ENCODE peak calls at places on chromosomes 4 and X, in six cellular contexts. Z is stimulated activated CD8-positive, alpha-beta memory T cell treated with anti-CD3 and anti-CD28 coated beads, Interleukin-4, amount 100 ng/mL, for 48 hours; V is uterus; D is NCI-H748 treated with DMSO at 0.1 percent for 48 hours; N is hippocampal formation; E is stimulated activated naive CD8-positive, alpha-beta T cell treated with anti-CD3 and anti-CD28 coated beads, Interleukin-15, Interleukin-2, amounts not matched to agents 100 U/mL and 50 U/mL, for 24 hours. K is an unnamed sample.
A peak's percentile ranks its signal among the peaks of the same experiment; 100 is the strongest.

GRCh38 chr4:107757860-107758476 is 37.9 kb upstream of the PAPSS1 start:
- DNase-seq in Z (no peak), V (no peak), D (peak; percentile 8), N (no peak), E (no peak), K (no peak)

GRCh38 chr4:36183232-36183631 is 61.1 kb downstream of the ARAP2 start:
- DNase-seq in Z (no peak), V (no peak), D (no peak), N (no peak), E (no peak), K (no peak)

GRCh38 chrX:124507276-124507675 is 160.9 kb downstream of the SH2D1A start:
- DNase-seq in Z (no peak), V (no peak), D (no peak), N (no peak), E (no peak), K (no peak)

GRCh38 chrX:70096052-70096451 is 33.8 kb downstream of the OTUD6A start:
- DNase-seq in Z (no peak), V (no peak), D (no peak), N (no peak), E (no peak), K (peak; percentile 13)

GRCh38 chr4:24044610-24045589 is 155.1 kb upstream of the PPARGC1A start:
- DNase-seq in Z (no peak), V (no peak), D (no peak), N (no peak), E (no peak), K (no peak)

GRCh38 chrX:118971552-118971951 is 2.9 kb upstream of the LONRF3 start:
- DNase-seq in Z (no peak), V (no peak), D (peak; percentile 61), N (no peak), E (no peak), K (no peak)

GRCh38 chr4:146439999-146440398 is 81.7 kb downstream of the SLC10A7 start:
- DNase-seq in Z (no peak), V (no peak), D (no peak), N (no peak), E (no peak), K (no peak)

GRCh38 chr4:42302348-42302747 is 94.9 kb upstream of the SHISA3 start:
- DNase-seq in Z (no peak), V (no peak), D (no peak), N (peak; percentile 58), E (peak; percentile 5), K (peak; percentile 33)

GRCh38 chr4:37388672-37389368 is 144.3 kb downstream of the NWD2 start:
- DNase-seq in Z (no peak), V (no peak), D (no peak), N (no peak), E (no peak), K (no peak)

GRCh38 chrX:125998432-125998831 is 167.7 kb downstream of the DCAF12L2 start:
- DNase-seq in Z (no peak), V (no peak), D (peak; percentile 41), N (no peak), E (no peak), K (no peak)

GRCh38 chr4:25568788-25569231 is 86.8 kb upstream of the SLC34A2 start:
- DNase-seq in Z (no peak), V (no peak), D (no peak), N (no peak), E (no peak), K (no peak)

GRCh38 chr4:75745192-75745591 is 20.8 kb downstream of the USO1 start:
- DNase-seq in Z (no peak), V (no peak), D (no peak), N (no peak), E (no peak), K (no peak)

GRCh38 chrX:151397741-151398070 is 700 bp downstream of the VMA21 start:
- DNase-seq in Z (no peak), V (no peak), D (no peak), N (no peak), E (no peak), K (no peak)

GRCh38 chrX:19799319-19800182 is 87.8 kb downstream of the SH3KBP1 start:
- DNase-seq in Z (peak; percentile 32), V (no peak), D (peak; percentile 33), N (no peak), E (no peak), K (peak; percentile 14)

GRCh38 chr4:38101563-38101962 is 141.4 kb downstream of the PTTG2 start:
- DNase-seq in Z (no peak), V (no peak), D (no peak), N (no peak), E (no peak), K (no peak)

GRCh38 chrX:69556094-69557011 is 52.2 kb downstream of the NALF2 start:
- DNase-seq in Z (no peak), V (peak; percentile 44), D (no peak), N (no peak), E (no peak), K (peak; percentile 18)

GRCh38 chr4:10960386-10960785 is 275.8 kb upstream of the CLNK start:
- DNase-seq in Z (no peak), V (no peak), D (peak; percentile 2), N (no peak), E (no peak), K (no peak)

GRCh38 chrX:74535211-74535621 is 79.2 kb downstream of the RLIM start:
- DNase-seq in Z (no peak), V (no peak), D (peak; percentile 29), N (peak; percentile 33), E (no peak), K (peak; percentile 40)

K was measured in testis.